ENCODE peak calls at places on chromosome 4, in eight cellular contexts. Z is fibroblast of mammary gland; G is SK-N-SH; T is transverse colon; X is M059J; P is stimulated activated CD4-positive, alpha-beta T cell treated with anti-CD3 and anti-CD28 coated beads, Interleukin-4, amount 100 ng/mL, for 4 hours; C is Karpas-422; H is activated T-helper 1 cell treated with anti-CD3 and anti-CD28 coated beads, Interleukin-12 subunit alpha, Interleukin-12 subunit beta, Interleukin-2, Interleukin-4 antibody, amounts not matched to agents 30 ng/mL and 10 ng/mL and 1 ng/mL, durations not matched to agents 14 hours and 24 hours and 36 hours. O is an unnamed sample.

GRCh38 chr4:7335363-7336066 is 99.2 kb downstream of the PSAPL1 start:
- DNase-seq in G (peak), X (peak), Z (no peak), H (peak), T (peak), P (peak), C (peak), O (no peak)

GRCh38 chr4:20416800-20417199 is 165.1 kb downstream of the SLIT2 start:
- DNase-seq in X (no peak), C (no peak), H (no peak), G (no peak), Z (no peak), T (no peak), P (no peak), O (no peak)

GRCh38 chr4:188887905-188888304 is 748.7 kb downstream of the TRIML1 start:
- DNase-seq in X (no peak), T (no peak), C (no peak), G (no peak), P (no peak), H (no peak), Z (no peak), O (no peak)

GRCh38 chr4:143399113-143399949 is 62.7 kb downstream of the GAB1 start:
- DNase-seq in X (peak), Z (peak), T (no peak), P (no peak), G (peak), H (no peak), C (peak), O (peak)

GRCh38 chr4:26542996-26543395 is 40.9 kb upstream of the TBC1D19 start:
- DNase-seq in X (peak), C (no peak), H (no peak), Z (no peak), G (no peak), P (no peak), T (no peak), O (no peak)

GRCh38 chr4:17236686-17237085 is 275.2 kb downstream of the QDPR start:
- DNase-seq in H (no peak), G (no peak), Z (peak), P (no peak), C (no peak), X (peak), T (no peak), O (peak)

GRCh38 chr4:163233321-163233720 is 66.6 kb upstream of the NAF1 start:
- DNase-seq in X (no peak), H (no peak), P (no peak), G (no peak), C (no peak), T (no peak), Z (no peak), O (no peak)

GRCh38 chr4:2067446-2068197 is 8.5 kb downstream of the NAT8L start:
- DNase-seq in Z (no peak), G (no peak), C (no peak), T (no peak), X (no peak), P (no peak), H (no peak), O (no peak)

GRCh38 chr4:127686656-127687055 is 43.5 kb upstream of the SLC25A31 start:
- DNase-seq in X (peak), G (no peak), C (no peak), Z (peak), T (no peak), P (no peak), H (no peak), O (peak)

GRCh38 chr4:13983189-13983790 is 355.8 kb upstream of the BOD1L1 start:
- DNase-seq in P (no peak), G (no peak), X (no peak), T (no peak), C (no peak), Z (no peak), H (no peak), O (no peak)

GRCh38 chr4:13656569-13656988 is 29.1 kb upstream of the BOD1L1 start:
- DNase-seq in P (peak), C (peak), T (peak), Z (peak), H (peak), G (peak), X (peak), O (peak)

GRCh38 chr4:28082686-28083390 is 1222.2 kb downstream of the STIM2 start:
- DNase-seq in G (no peak), P (no peak), H (no peak), X (no peak), Z (peak), C (no peak), T (no peak), O (no peak)

GRCh38 chr4:11010624-11011023 is 326.1 kb upstream of the CLNK start:
- DNase-seq in X (no peak), H (no peak), G (no peak), P (no peak), C (no peak), Z (no peak), T (no peak), O (no peak)

GRCh38 chr4:68175562-68176155 is 46.0 kb upstream of the TMPRSS11F start:
- DNase-seq in X (peak), C (peak), P (no peak), H (no peak), Z (peak), T (no peak), G (peak), O (peak)

GRCh38 chr4:139767168-139767567 is 101.5 kb downstream of the MGST2 start:
- DNase-seq in G (no peak), P (no peak), T (no peak), H (no peak), Z (no peak), X (peak), C (peak), O (no peak)

GRCh38 chr4:133866328-133866699 is 335.3 kb downstream of the PABPC4L start:
- DNase-seq in G (no peak), Z (peak), C (no peak), T (no peak), H (no peak), P (no peak), X (peak), O (peak)

GRCh38 chr4:14726441-14727405 is 275.6 kb upstream of the CPEB2 start:
- DNase-seq in Z (peak), C (no peak), T (peak), H (no peak), X (peak), G (no peak), P (no peak), O (peak)

GRCh38 chr4:15106417-15106816 is 104.1 kb downstream of the CPEB2 start:
- DNase-seq in G (no peak), X (peak), T (peak), Z (peak), C (no peak), H (no peak), P (no peak), O (peak)

GRCh38 chr4:56052966-56053365 is 104.2 kb downstream of the CEP135 start:
- DNase-seq in H (no peak), P (no peak), T (no peak), G (no peak), X (no peak), Z (no peak), C (no peak), O (no peak)

GRCh38 chr4:92455956-92456355 is 152.2 kb downstream of the GRID2 start:
- DNase-seq in Z (no peak), H (no peak), T (no peak), C (no peak), G (no peak), X (no peak), P (no peak), O (no peak)

GRCh38 chr4:74292111-74292870 is 16.0 kb upstream of the EPGN start:
- DNase-seq in H (no peak), P (no peak), X (peak), T (no peak), C (no peak), Z (no peak), G (no peak), O (peak)

GRCh38 chr4:4364061-4364460 is 22.8 kb upstream of the NSG1 start:
- DNase-seq in C (no peak), H (no peak), T (no peak), P (no peak), Z (no peak), X (no peak), G (no peak), O (no peak)

GRCh38 chr4:102469806-102470205 is 31.4 kb upstream of the NFKB1 start:
- DNase-seq in X (no peak), H (no peak), P (no peak), G (no peak), C (no peak), T (no peak), Z (no peak), O (no peak)

GRCh38 chr4:27635936-27636913 is 775.6 kb downstream of the STIM2 start:
- DNase-seq in T (no peak), C (no peak), Z (no peak), G (no peak), X (no peak), P (no peak), H (no peak), O (no peak)

GRCh38 chr4:172857026-172857425 is 311.6 kb upstream of the GALNT7 start:
- DNase-seq in T (no peak), X (no peak), Z (no peak), H (no peak), G (no peak), P (no peak), C (no peak), O (no peak)

GRCh38 chr4:94375364-94375763 is 32.7 kb upstream of the HPGDS start:
- DNase-seq in H (no peak), P (no peak), Z (no peak), C (no peak), G (no peak), X (no peak), T (no peak), O (no peak)

GRCh38 chr4:155805016-155805415 is 46.2 kb downstream of the GUCY1B1 start:
- DNase-seq in G (no peak), C (no peak), X (peak), T (no peak), P (no peak), H (no peak), Z (peak), O (peak)

GRCh38 chr4:139956436-139957107 is 197.4 kb downstream of the MAML3 start:
- DNase-seq in Z (peak), X (no peak), C (no peak), P (no peak), H (no peak), T (no peak), G (no peak), O (no peak)

GRCh38 chr4:41611124-41611838 is 73.3 kb downstream of the LIMCH1 start:
- DNase-seq in Z (no peak), H (no peak), T (no peak), P (no peak), G (no peak), C (no peak), X (no peak), O (no peak)

GRCh38 chr4:152936446-152937279 is 540 bp downstream of the FHDC1 start:
- DNase-seq in G (peak), C (no peak), Z (peak), P (peak), X (peak), T (peak), H (no peak), O (peak)

GRCh38 chr4:14254252-14254651 is 626.7 kb upstream of the BOD1L1 start:
- DNase-seq in P (peak), C (peak), X (peak), T (peak), H (no peak), Z (peak), G (peak), O (peak)

GRCh38 chr4:89259435-89260028 is 48.1 kb downstream of the GPRIN3 start:
- DNase-seq in T (no peak), Z (no peak), G (no peak), P (no peak), H (no peak), C (no peak), X (no peak), O (no peak)

GRCh38 chr4:5798447-5798846 is 87.4 kb downstream of the EVC start:
- DNase-seq in X (no peak), P (no peak), C (no peak), T (no peak), H (no peak), Z (peak), G (no peak), O (no peak)